ENCODE peak calls at places on chromosomes 12 and 14, in five cellular contexts. One of them, this sample, is unnamed.

GRCh38 chr14:71225108-71225507 is 317.8 kb downstream of the PCNX1 start:
- DNase-seq in non-pigmented ciliary epithelial cell: no peak
- DNase-seq in AG04449: no peak
- DNase-seq in NCI-H460: no peak
- DNase-seq in astrocyte of the hippocampus: no peak
- DNase-seq in this sample: no peak

GRCh38 chr12:27383429-27384260 is 51.0 kb downstream of the BMAL2 start:
- DNase-seq in non-pigmented ciliary epithelial cell: peak
- DNase-seq in AG04449: peak
- DNase-seq in NCI-H460: peak
- DNase-seq in astrocyte of the hippocampus: peak
- DNase-seq in this sample: peak

GRCh38 chr14:90421621-90422020 is 24.8 kb downstream of the CALM1 start:
- DNase-seq in non-pigmented ciliary epithelial cell: no peak
- DNase-seq in AG04449: no peak
- DNase-seq in NCI-H460: no peak
- DNase-seq in astrocyte of the hippocampus: no peak
- DNase-seq in this sample: no peak

GRCh38 chr12:22164101-22164500 is 118.1 kb downstream of the CMAS start:
- DNase-seq in non-pigmented ciliary epithelial cell: no peak
- DNase-seq in AG04449: no peak
- DNase-seq in NCI-H460: no peak
- DNase-seq in astrocyte of the hippocampus: no peak
- DNase-seq in this sample: no peak

GRCh38 chr12:57629897-57630471 is 3.0 kb downstream of the B4GALNT1 start:
- DNase-seq in non-pigmented ciliary epithelial cell: no peak
- DNase-seq in AG04449: no peak
- DNase-seq in NCI-H460: no peak
- DNase-seq in astrocyte of the hippocampus: no peak
- DNase-seq in this sample: no peak

GRCh38 chr12:63821781-63822251 is 22.7 kb upstream of the SRGAP1 start:
- DNase-seq in non-pigmented ciliary epithelial cell: no peak
- DNase-seq in AG04449: no peak
- DNase-seq in NCI-H460: no peak
- DNase-seq in astrocyte of the hippocampus: peak
- DNase-seq in this sample: no peak

GRCh38 chr12:50314629-50315312 is 31.5 kb upstream of the LIMA1 start:
- DNase-seq in non-pigmented ciliary epithelial cell: peak
- DNase-seq in AG04449: no peak
- DNase-seq in NCI-H460: peak
- DNase-seq in astrocyte of the hippocampus: peak
- DNase-seq in this sample: peak

GRCh38 chr12:7304456-7304855 is 584 bp downstream of the ACSM4 start:
- DNase-seq in non-pigmented ciliary epithelial cell: no peak
- DNase-seq in AG04449: no peak
- DNase-seq in NCI-H460: no peak
- DNase-seq in astrocyte of the hippocampus: no peak
- DNase-seq in this sample: no peak

GRCh38 chr12:69466867-69467266 is 3.3 kb upstream of the FRS2 start:
- DNase-seq in non-pigmented ciliary epithelial cell: no peak
- DNase-seq in AG04449: no peak
- DNase-seq in NCI-H460: no peak
- DNase-seq in astrocyte of the hippocampus: no peak
- DNase-seq in this sample: no peak

GRCh38 chr12:19529933-19530630 is 90.8 kb downstream of the AEBP2 start:
- DNase-seq in non-pigmented ciliary epithelial cell: no peak
- DNase-seq in AG04449: no peak
- DNase-seq in NCI-H460: no peak
- DNase-seq in astrocyte of the hippocampus: peak
- DNase-seq in this sample: no peak

GRCh38 chr12:122403115-122403770 is 19.2 kb downstream of the CLIP1 start:
- DNase-seq in non-pigmented ciliary epithelial cell: no peak
- DNase-seq in AG04449: no peak
- DNase-seq in NCI-H460: no peak
- DNase-seq in astrocyte of the hippocampus: peak
- DNase-seq in this sample: no peak

GRCh38 chr12:67617619-67618018 is 30.9 kb upstream of the DYRK2 start:
- DNase-seq in non-pigmented ciliary epithelial cell: no peak
- DNase-seq in AG04449: no peak
- DNase-seq in NCI-H460: no peak
- DNase-seq in astrocyte of the hippocampus: peak
- DNase-seq in this sample: no peak

GRCh38 chr12:6468283-6468575 is 2.2 kb downstream of the VAMP1 start:
- DNase-seq in non-pigmented ciliary epithelial cell: no peak
- DNase-seq in AG04449: no peak
- DNase-seq in NCI-H460: no peak
- DNase-seq in astrocyte of the hippocampus: no peak
- DNase-seq in this sample: no peak

GRCh38 chr14:31265701-31266398 is 58.3 kb upstream of the HECTD1 start:
- DNase-seq in non-pigmented ciliary epithelial cell: no peak
- DNase-seq in AG04449: no peak
- DNase-seq in NCI-H460: no peak
- DNase-seq in astrocyte of the hippocampus: peak
- DNase-seq in this sample: no peak

GRCh38 chr12:110546339-110546738 is 36.8 kb downstream of the PPTC7 start:
- DNase-seq in non-pigmented ciliary epithelial cell: peak
- DNase-seq in AG04449: peak
- DNase-seq in NCI-H460: no peak
- DNase-seq in astrocyte of the hippocampus: peak
- DNase-seq in this sample: no peak

GRCh38 chr14:52790756-52791203 is 627 bp downstream of the GNPNAT1 start:
- DNase-seq in non-pigmented ciliary epithelial cell: no peak
- DNase-seq in AG04449: no peak
- DNase-seq in NCI-H460: no peak
- DNase-seq in astrocyte of the hippocampus: no peak
- DNase-seq in this sample: no peak

GRCh38 chr12:108734200-108734906 is 3.0 kb upstream of the CORO1C start:
- DNase-seq in non-pigmented ciliary epithelial cell: peak
- DNase-seq in AG04449: peak
- DNase-seq in NCI-H460: peak
- DNase-seq in astrocyte of the hippocampus: peak
- DNase-seq in this sample: no peak

GRCh38 chr14:102211240-102211639 is 71.5 kb downstream of the WDR20 start:
- DNase-seq in non-pigmented ciliary epithelial cell: no peak
- DNase-seq in AG04449: no peak
- DNase-seq in NCI-H460: no peak
- DNase-seq in astrocyte of the hippocampus: no peak
- DNase-seq in this sample: no peak

GRCh38 chr14:53108292-53108937 is 44.7 kb downstream of the DDHD1 start:
- DNase-seq in non-pigmented ciliary epithelial cell: no peak
- DNase-seq in AG04449: no peak
- DNase-seq in NCI-H460: no peak
- DNase-seq in astrocyte of the hippocampus: no peak
- DNase-seq in this sample: no peak

GRCh38 chr14:34933301-34933700 is 49.5 kb upstream of the SRP54 start:
- DNase-seq in non-pigmented ciliary epithelial cell: no peak
- DNase-seq in AG04449: no peak
- DNase-seq in NCI-H460: no peak
- DNase-seq in astrocyte of the hippocampus: no peak
- DNase-seq in this sample: no peak

GRCh38 chr12:85804663-85805062 is 31.5 kb downstream of the RASSF9 start:
- DNase-seq in non-pigmented ciliary epithelial cell: no peak
- DNase-seq in AG04449: no peak
- DNase-seq in NCI-H460: no peak
- DNase-seq in astrocyte of the hippocampus: peak
- DNase-seq in this sample: no peak

GRCh38 chr14:64549805-64550538 is at the start of gene PPP1R36:
- DNase-seq in non-pigmented ciliary epithelial cell: no peak
- DNase-seq in AG04449: no peak
- DNase-seq in NCI-H460: peak
- DNase-seq in astrocyte of the hippocampus: peak
- DNase-seq in this sample: no peak

GRCh38 chr12:117853600-117853999 is 115.2 kb downstream of the KSR2 start:
- DNase-seq in non-pigmented ciliary epithelial cell: no peak
- DNase-seq in AG04449: no peak
- DNase-seq in NCI-H460: no peak
- DNase-seq in astrocyte of the hippocampus: no peak
- DNase-seq in this sample: no peak

GRCh38 chr14:75566321-75566720 is 12.1 kb upstream of the FLVCR2 start:
- DNase-seq in non-pigmented ciliary epithelial cell: no peak
- DNase-seq in AG04449: no peak
- DNase-seq in NCI-H460: no peak
- DNase-seq in astrocyte of the hippocampus: no peak
- DNase-seq in this sample: no peak

GRCh38 chr14:35121026-35121886 is 534 bp downstream of the PPP2R3C start:
- DNase-seq in non-pigmented ciliary epithelial cell: no peak
- DNase-seq in AG04449: no peak
- DNase-seq in NCI-H460: peak
- DNase-seq in astrocyte of the hippocampus: peak
- DNase-seq in this sample: no peak